ENCODE peak calls at places on chromosomes 12 and 14, in ten cellular contexts. One of them, this sample, is unnamed.

GRCh38 chr14:100906420-100906819 is 2.9 kb upstream of the RTL1 start:
- DNase-seq in RPMI7951: no peak
- DNase-seq in cortex of kidney: no peak
- DNase-seq in GM03348: no peak
- DNase-seq in stimulated activated CD8-positive, alpha-beta memory T cell treated with anti-CD3 and anti-CD28 coated beads, Interleukin-12 subunit alpha, Interleukin-12 subunit beta, amount 100 ng/mL, for 4 hours: no peak
- DNase-seq in activated T-cell treated with anti-CD3 and anti-CD28 coated beads for 1 hour: no peak
- DNase-seq in T-helper 9 cell: no peak
- DNase-seq in CD4-positive, alpha-beta T cell: no peak
- DNase-seq in NCI-H1092: no peak
- DNase-seq in activated T-helper 1 cell treated with Interleukin-2 at 50 U/mL for 16 hours: no peak
- DNase-seq in this sample: no peak

GRCh38 chr14:54329082-54329695 is 67.6 kb upstream of the CDKN3 start:
- DNase-seq in RPMI7951: peak; percentile 75
- DNase-seq in activated T-helper 1 cell treated with Interleukin-2 at 50 U/mL for 16 hours: no peak
- DNase-seq in cortex of kidney: no peak
- DNase-seq in T-helper 9 cell: no peak
- DNase-seq in activated T-cell treated with anti-CD3 and anti-CD28 coated beads for 1 hour: no peak
- DNase-seq in stimulated activated CD8-positive, alpha-beta memory T cell treated with anti-CD3 and anti-CD28 coated beads, Interleukin-12 subunit alpha, Interleukin-12 subunit beta, amount 100 ng/mL, for 4 hours: no peak
- DNase-seq in NCI-H1092: peak; percentile 44
- DNase-seq in GM03348: peak; percentile 71
- DNase-seq in CD4-positive, alpha-beta T cell: no peak
- DNase-seq in this sample: peak; percentile 53

GRCh38 chr12:51755251-51755650 is 93.3 kb downstream of the FIGNL2 start:
- DNase-seq in NCI-H1092: no peak
- DNase-seq in CD4-positive, alpha-beta T cell: no peak
- DNase-seq in RPMI7951: no peak
- DNase-seq in T-helper 9 cell: no peak
- DNase-seq in GM03348: no peak
- DNase-seq in cortex of kidney: no peak
- DNase-seq in stimulated activated CD8-positive, alpha-beta memory T cell treated with anti-CD3 and anti-CD28 coated beads, Interleukin-12 subunit alpha, Interleukin-12 subunit beta, amount 100 ng/mL, for 4 hours: no peak
- DNase-seq in activated T-cell treated with anti-CD3 and anti-CD28 coated beads for 1 hour: no peak
- DNase-seq in activated T-helper 1 cell treated with Interleukin-2 at 50 U/mL for 16 hours: no peak
- DNase-seq in this sample: no peak

GRCh38 chr12:52794479-52795331 is 1.2 kb downstream of the KRT3 start:
- DNase-seq in NCI-H1092: no peak
- DNase-seq in RPMI7951: peak; percentile 75
- DNase-seq in GM03348: peak; percentile 29
- DNase-seq in activated T-helper 1 cell treated with Interleukin-2 at 50 U/mL for 16 hours: no peak
- DNase-seq in CD4-positive, alpha-beta T cell: no peak
- DNase-seq in T-helper 9 cell: no peak
- DNase-seq in activated T-cell treated with anti-CD3 and anti-CD28 coated beads for 1 hour: no peak
- DNase-seq in stimulated activated CD8-positive, alpha-beta memory T cell treated with anti-CD3 and anti-CD28 coated beads, Interleukin-12 subunit alpha, Interleukin-12 subunit beta, amount 100 ng/mL, for 4 hours: no peak
- DNase-seq in cortex of kidney: no peak
- DNase-seq in this sample: no peak

GRCh38 chr12:76810690-76811434 is 46.9 kb downstream of the ZDHHC17 start:
- DNase-seq in CD4-positive, alpha-beta T cell: no peak
- DNase-seq in cortex of kidney: no peak
- DNase-seq in NCI-H1092: no peak
- DNase-seq in stimulated activated CD8-positive, alpha-beta memory T cell treated with anti-CD3 and anti-CD28 coated beads, Interleukin-12 subunit alpha, Interleukin-12 subunit beta, amount 100 ng/mL, for 4 hours: no peak
- DNase-seq in RPMI7951: no peak
- DNase-seq in activated T-cell treated with anti-CD3 and anti-CD28 coated beads for 1 hour: no peak
- DNase-seq in T-helper 9 cell: no peak
- DNase-seq in activated T-helper 1 cell treated with Interleukin-2 at 50 U/mL for 16 hours: no peak
- DNase-seq in GM03348: no peak
- DNase-seq in this sample: no peak

GRCh38 chr14:28468191-28469151 is 298.1 kb upstream of the FOXG1 start:
- DNase-seq in activated T-cell treated with anti-CD3 and anti-CD28 coated beads for 1 hour: no peak
- DNase-seq in activated T-helper 1 cell treated with Interleukin-2 at 50 U/mL for 16 hours: no peak
- DNase-seq in CD4-positive, alpha-beta T cell: no peak
- DNase-seq in NCI-H1092: no peak
- DNase-seq in stimulated activated CD8-positive, alpha-beta memory T cell treated with anti-CD3 and anti-CD28 coated beads, Interleukin-12 subunit alpha, Interleukin-12 subunit beta, amount 100 ng/mL, for 4 hours: no peak
- DNase-seq in GM03348: no peak
- DNase-seq in T-helper 9 cell: no peak
- DNase-seq in RPMI7951: no peak
- DNase-seq in cortex of kidney: no peak
- DNase-seq in this sample: no peak

GRCh38 chr12:105256921-105257320 is 20.9 kb upstream of the APPL2 start:
- DNase-seq in activated T-cell treated with anti-CD3 and anti-CD28 coated beads for 1 hour: no peak
- DNase-seq in GM03348: peak; percentile 51
- DNase-seq in T-helper 9 cell: no peak
- DNase-seq in CD4-positive, alpha-beta T cell: no peak
- DNase-seq in RPMI7951: peak; percentile 63
- DNase-seq in NCI-H1092: no peak
- DNase-seq in stimulated activated CD8-positive, alpha-beta memory T cell treated with anti-CD3 and anti-CD28 coated beads, Interleukin-12 subunit alpha, Interleukin-12 subunit beta, amount 100 ng/mL, for 4 hours: no peak
- DNase-seq in activated T-helper 1 cell treated with Interleukin-2 at 50 U/mL for 16 hours: no peak
- DNase-seq in cortex of kidney: no peak
- DNase-seq in this sample: no peak

GRCh38 chr14:89418976-89419375 is 1.9 kb upstream of the FOXN3 start:
- DNase-seq in NCI-H1092: no peak
- DNase-seq in cortex of kidney: no peak
- DNase-seq in RPMI7951: no peak
- DNase-seq in stimulated activated CD8-positive, alpha-beta memory T cell treated with anti-CD3 and anti-CD28 coated beads, Interleukin-12 subunit alpha, Interleukin-12 subunit beta, amount 100 ng/mL, for 4 hours: no peak
- DNase-seq in T-helper 9 cell: no peak
- DNase-seq in activated T-helper 1 cell treated with Interleukin-2 at 50 U/mL for 16 hours: no peak
- DNase-seq in GM03348: no peak
- DNase-seq in activated T-cell treated with anti-CD3 and anti-CD28 coated beads for 1 hour: no peak
- DNase-seq in CD4-positive, alpha-beta T cell: no peak
- DNase-seq in this sample: no peak

GRCh38 chr12:54337280-54337842 is 12.4 kb downstream of the COPZ1 start:
- DNase-seq in activated T-helper 1 cell treated with Interleukin-2 at 50 U/mL for 16 hours: no peak
- DNase-seq in RPMI7951: no peak
- DNase-seq in stimulated activated CD8-positive, alpha-beta memory T cell treated with anti-CD3 and anti-CD28 coated beads, Interleukin-12 subunit alpha, Interleukin-12 subunit beta, amount 100 ng/mL, for 4 hours: no peak
- DNase-seq in CD4-positive, alpha-beta T cell: no peak
- DNase-seq in NCI-H1092: peak; percentile 38
- DNase-seq in cortex of kidney: no peak
- DNase-seq in GM03348: no peak
- DNase-seq in activated T-cell treated with anti-CD3 and anti-CD28 coated beads for 1 hour: no peak
- DNase-seq in T-helper 9 cell: no peak
- DNase-seq in this sample: peak; percentile 55

GRCh38 chr14:99348816-99349609 is 77.0 kb upstream of the BCL11B start:
- DNase-seq in cortex of kidney: no peak
- DNase-seq in T-helper 9 cell: no peak
- DNase-seq in CD4-positive, alpha-beta T cell: no peak
- DNase-seq in activated T-cell treated with anti-CD3 and anti-CD28 coated beads for 1 hour: no peak
- DNase-seq in RPMI7951: peak; percentile 23
- DNase-seq in stimulated activated CD8-positive, alpha-beta memory T cell treated with anti-CD3 and anti-CD28 coated beads, Interleukin-12 subunit alpha, Interleukin-12 subunit beta, amount 100 ng/mL, for 4 hours: no peak
- DNase-seq in GM03348: no peak
- DNase-seq in NCI-H1092: no peak
- DNase-seq in activated T-helper 1 cell treated with Interleukin-2 at 50 U/mL for 16 hours: no peak
- DNase-seq in this sample: no peak

GRCh38 chr12:121789800-121790748 is 3.4 kb downstream of the RHOF start:
- DNase-seq in NCI-H1092: no peak
- DNase-seq in activated T-cell treated with anti-CD3 and anti-CD28 coated beads for 1 hour: peak; percentile 91
- DNase-seq in cortex of kidney: no peak
- DNase-seq in activated T-helper 1 cell treated with Interleukin-2 at 50 U/mL for 16 hours: peak; percentile 92
- DNase-seq in stimulated activated CD8-positive, alpha-beta memory T cell treated with anti-CD3 and anti-CD28 coated beads, Interleukin-12 subunit alpha, Interleukin-12 subunit beta, amount 100 ng/mL, for 4 hours: peak; percentile 92
- DNase-seq in T-helper 9 cell: peak; percentile 90
- DNase-seq in CD4-positive, alpha-beta T cell: peak; percentile 94
- DNase-seq in RPMI7951: no peak
- DNase-seq in GM03348: no peak
- DNase-seq in this sample: no peak

GRCh38 chr14:67618617-67619063 is 1.1 kb upstream of the ARG2 start:
- DNase-seq in activated T-cell treated with anti-CD3 and anti-CD28 coated beads for 1 hour: no peak
- DNase-seq in CD4-positive, alpha-beta T cell: no peak
- DNase-seq in T-helper 9 cell: peak; percentile 0
- DNase-seq in GM03348: peak; percentile 83
- DNase-seq in cortex of kidney: no peak
- DNase-seq in RPMI7951: peak; percentile 78
- DNase-seq in activated T-helper 1 cell treated with Interleukin-2 at 50 U/mL for 16 hours: no peak
- DNase-seq in NCI-H1092: peak; percentile 35
- DNase-seq in stimulated activated CD8-positive, alpha-beta memory T cell treated with anti-CD3 and anti-CD28 coated beads, Interleukin-12 subunit alpha, Interleukin-12 subunit beta, amount 100 ng/mL, for 4 hours: no peak
- DNase-seq in this sample: peak; percentile 69

GRCh38 chr14:50875359-50876090 is 3.7 kb downstream of the ABHD12B start:
- DNase-seq in activated T-helper 1 cell treated with Interleukin-2 at 50 U/mL for 16 hours: peak; percentile 18
- DNase-seq in NCI-H1092: no peak
- DNase-seq in CD4-positive, alpha-beta T cell: peak; percentile 44
- DNase-seq in activated T-cell treated with anti-CD3 and anti-CD28 coated beads for 1 hour: no peak
- DNase-seq in GM03348: peak; percentile 30
- DNase-seq in stimulated activated CD8-positive, alpha-beta memory T cell treated with anti-CD3 and anti-CD28 coated beads, Interleukin-12 subunit alpha, Interleukin-12 subunit beta, amount 100 ng/mL, for 4 hours: peak; percentile 21
- DNase-seq in T-helper 9 cell: peak; percentile 25
- DNase-seq in RPMI7951: peak; percentile 81
- DNase-seq in cortex of kidney: no peak
- DNase-seq in this sample: no peak

GRCh38 chr12:10243803-10244520 is 31.3 kb downstream of the GABARAPL1 start:
- DNase-seq in T-helper 9 cell: no peak
- DNase-seq in cortex of kidney: no peak
- DNase-seq in activated T-cell treated with anti-CD3 and anti-CD28 coated beads for 1 hour: no peak
- DNase-seq in GM03348: no peak
- DNase-seq in NCI-H1092: no peak
- DNase-seq in RPMI7951: peak; percentile 18
- DNase-seq in CD4-positive, alpha-beta T cell: no peak
- DNase-seq in stimulated activated CD8-positive, alpha-beta memory T cell treated with anti-CD3 and anti-CD28 coated beads, Interleukin-12 subunit alpha, Interleukin-12 subunit beta, amount 100 ng/mL, for 4 hours: no peak
- DNase-seq in activated T-helper 1 cell treated with Interleukin-2 at 50 U/mL for 16 hours: no peak
- DNase-seq in this sample: no peak

GRCh38 chr14:69483765-69484443 is 624 bp upstream of the PLEKHD1 start:
- DNase-seq in stimulated activated CD8-positive, alpha-beta memory T cell treated with anti-CD3 and anti-CD28 coated beads, Interleukin-12 subunit alpha, Interleukin-12 subunit beta, amount 100 ng/mL, for 4 hours: no peak
- DNase-seq in activated T-helper 1 cell treated with Interleukin-2 at 50 U/mL for 16 hours: no peak
- DNase-seq in CD4-positive, alpha-beta T cell: no peak
- DNase-seq in RPMI7951: no peak
- DNase-seq in GM03348: peak; percentile 64
- DNase-seq in cortex of kidney: no peak
- DNase-seq in NCI-H1092: no peak
- DNase-seq in activated T-cell treated with anti-CD3 and anti-CD28 coated beads for 1 hour: no peak
- DNase-seq in T-helper 9 cell: no peak
- DNase-seq in this sample: no peak

GRCh38 chr12:3295648-3296408 is 195.2 kb upstream of the PRMT8 start:
- DNase-seq in CD4-positive, alpha-beta T cell: no peak
- DNase-seq in stimulated activated CD8-positive, alpha-beta memory T cell treated with anti-CD3 and anti-CD28 coated beads, Interleukin-12 subunit alpha, Interleukin-12 subunit beta, amount 100 ng/mL, for 4 hours: no peak
- DNase-seq in activated T-cell treated with anti-CD3 and anti-CD28 coated beads for 1 hour: no peak
- DNase-seq in RPMI7951: peak; percentile 26
- DNase-seq in GM03348: peak; percentile 66
- DNase-seq in T-helper 9 cell: no peak
- DNase-seq in cortex of kidney: no peak
- DNase-seq in NCI-H1092: no peak
- DNase-seq in activated T-helper 1 cell treated with Interleukin-2 at 50 U/mL for 16 hours: no peak
- DNase-seq in this sample: no peak

GRCh38 chr12:70849265-70849960 is 71.1 kb downstream of the PTPRR start:
- DNase-seq in activated T-helper 1 cell treated with Interleukin-2 at 50 U/mL for 16 hours: no peak
- DNase-seq in GM03348: peak; percentile 52
- DNase-seq in activated T-cell treated with anti-CD3 and anti-CD28 coated beads for 1 hour: no peak
- DNase-seq in CD4-positive, alpha-beta T cell: no peak
- DNase-seq in T-helper 9 cell: no peak
- DNase-seq in stimulated activated CD8-positive, alpha-beta memory T cell treated with anti-CD3 and anti-CD28 coated beads, Interleukin-12 subunit alpha, Interleukin-12 subunit beta, amount 100 ng/mL, for 4 hours: no peak
- DNase-seq in cortex of kidney: no peak
- DNase-seq in RPMI7951: peak; percentile 8
- DNase-seq in NCI-H1092: no peak
- DNase-seq in this sample: peak; percentile 18

GRCh38 chr12:131944601-131945251 is 5.0 kb upstream of the EP400 start:
- DNase-seq in CD4-positive, alpha-beta T cell: peak; percentile 32
- DNase-seq in GM03348: no peak
- DNase-seq in RPMI7951: no peak
- DNase-seq in stimulated activated CD8-positive, alpha-beta memory T cell treated with anti-CD3 and anti-CD28 coated beads, Interleukin-12 subunit alpha, Interleukin-12 subunit beta, amount 100 ng/mL, for 4 hours: no peak
- DNase-seq in activated T-helper 1 cell treated with Interleukin-2 at 50 U/mL for 16 hours: no peak
- DNase-seq in NCI-H1092: no peak
- DNase-seq in cortex of kidney: no peak
- DNase-seq in T-helper 9 cell: no peak
- DNase-seq in activated T-cell treated with anti-CD3 and anti-CD28 coated beads for 1 hour: no peak
- DNase-seq in this sample: peak; percentile 18

GRCh38 chr14:68140111-68140741 is 320.6 kb downstream of the RAD51B start:
- DNase-seq in stimulated activated CD8-positive, alpha-beta memory T cell treated with anti-CD3 and anti-CD28 coated beads, Interleukin-12 subunit alpha, Interleukin-12 subunit beta, amount 100 ng/mL, for 4 hours: no peak
- DNase-seq in NCI-H1092: peak; percentile 22
- DNase-seq in cortex of kidney: no peak
- DNase-seq in activated T-helper 1 cell treated with Interleukin-2 at 50 U/mL for 16 hours: no peak
- DNase-seq in RPMI7951: peak; percentile 99
- DNase-seq in GM03348: peak; percentile 62
- DNase-seq in CD4-positive, alpha-beta T cell: no peak
- DNase-seq in activated T-cell treated with anti-CD3 and anti-CD28 coated beads for 1 hour: no peak
- DNase-seq in T-helper 9 cell: no peak
- DNase-seq in this sample: peak; percentile 44

GRCh38 chr12:80218925-80219714 is 119.8 kb downstream of the OTOGL start:
- DNase-seq in RPMI7951: no peak
- DNase-seq in activated T-cell treated with anti-CD3 and anti-CD28 coated beads for 1 hour: no peak
- DNase-seq in T-helper 9 cell: no peak
- DNase-seq in NCI-H1092: no peak
- DNase-seq in stimulated activated CD8-positive, alpha-beta memory T cell treated with anti-CD3 and anti-CD28 coated beads, Interleukin-12 subunit alpha, Interleukin-12 subunit beta, amount 100 ng/mL, for 4 hours: no peak
- DNase-seq in GM03348: no peak
- DNase-seq in activated T-helper 1 cell treated with Interleukin-2 at 50 U/mL for 16 hours: no peak
- DNase-seq in cortex of kidney: no peak
- DNase-seq in CD4-positive, alpha-beta T cell: no peak
- DNase-seq in this sample: peak; percentile 63

GRCh38 chr14:50347521-50347920 is 35.4 kb downstream of the DMAC2L start:
- DNase-seq in CD4-positive, alpha-beta T cell: no peak
- DNase-seq in RPMI7951: peak; percentile 55
- DNase-seq in activated T-cell treated with anti-CD3 and anti-CD28 coated beads for 1 hour: no peak
- DNase-seq in cortex of kidney: no peak
- DNase-seq in T-helper 9 cell: no peak
- DNase-seq in GM03348: peak; percentile 61
- DNase-seq in NCI-H1092: no peak
- DNase-seq in stimulated activated CD8-positive, alpha-beta memory T cell treated with anti-CD3 and anti-CD28 coated beads, Interleukin-12 subunit alpha, Interleukin-12 subunit beta, amount 100 ng/mL, for 4 hours: no peak
- DNase-seq in activated T-helper 1 cell treated with Interleukin-2 at 50 U/mL for 16 hours: no peak
- DNase-seq in this sample: no peak

GRCh38 chr14:54299393-54300363 is 97.1 kb upstream of the CDKN3 start:
- DNase-seq in activated T-cell treated with anti-CD3 and anti-CD28 coated beads for 1 hour: no peak
- DNase-seq in activated T-helper 1 cell treated with Interleukin-2 at 50 U/mL for 16 hours: no peak
- DNase-seq in RPMI7951: peak; percentile 74
- DNase-seq in CD4-positive, alpha-beta T cell: no peak
- DNase-seq in T-helper 9 cell: no peak
- DNase-seq in GM03348: no peak
- DNase-seq in cortex of kidney: no peak
- DNase-seq in NCI-H1092: no peak
- DNase-seq in stimulated activated CD8-positive, alpha-beta memory T cell treated with anti-CD3 and anti-CD28 coated beads, Interleukin-12 subunit alpha, Interleukin-12 subunit beta, amount 100 ng/mL, for 4 hours: no peak
- DNase-seq in this sample: no peak

This sample was measured in Caco-2.